ENCODE peak calls at places on chromosome 19, in four cellular contexts. One of them, this sample, is unnamed.

GRCh38 chr19:5696196-5697021 is 6.3 kb downstream of the RPL36 start:
- DNase-seq in K562: no peak
- DNase-seq in GM12878: no peak
- DNase-seq in HepG2: no peak
- DNase-seq in this sample: no peak

GRCh38 chr19:23787106-23787505 is 28.4 kb upstream of the ZNF681 start:
- DNase-seq in K562: no peak
- DNase-seq in GM12878: no peak
- DNase-seq in HepG2: no peak
- DNase-seq in this sample: no peak

GRCh38 chr19:35153701-35154534 is 617 bp upstream of the FXYD5 start:
- DNase-seq in K562: peak
- DNase-seq in GM12878: no peak
- DNase-seq in HepG2: no peak
- DNase-seq in this sample: peak

GRCh38 chr19:13574933-13575332 is 68.7 kb upstream of the CACNA1A start:
- DNase-seq in K562: peak
- DNase-seq in GM12878: no peak
- DNase-seq in HepG2: peak
- DNase-seq in this sample: peak

GRCh38 chr19:2488942-2489731 is 13.2 kb downstream of the GADD45B start:
- DNase-seq in K562: peak
- DNase-seq in GM12878: no peak
- DNase-seq in HepG2: no peak
- DNase-seq in this sample: no peak

GRCh38 chr19:875265-875879 is 15.9 kb downstream of the CFD start:
- DNase-seq in K562: no peak
- DNase-seq in GM12878: no peak
- DNase-seq in HepG2: no peak
- DNase-seq in this sample: no peak

GRCh38 chr19:35114656-35115537 is 726 bp upstream of the FXYD3 start:
- DNase-seq in K562: peak
- DNase-seq in GM12878: no peak
- DNase-seq in HepG2: peak
- DNase-seq in this sample: peak

GRCh38 chr19:19672816-19673215 is 4.2 kb downstream of the ZNF101 start:
- DNase-seq in K562: no peak
- DNase-seq in GM12878: no peak
- DNase-seq in HepG2: no peak
- DNase-seq in this sample: no peak

GRCh38 chr19:48363810-48364563 is at the start of the genes SYNGR4 and TMEM143:
- DNase-seq in K562: peak
- DNase-seq in GM12878: peak
- DNase-seq in HepG2: peak
- DNase-seq in this sample: peak

GRCh38 chr19:34481861-34482379 is 362 bp downstream of the WTIP start:
- DNase-seq in K562: no peak
- DNase-seq in GM12878: no peak
- DNase-seq in HepG2: no peak
- DNase-seq in this sample: peak

GRCh38 chr19:5138606-5139594 is 170.0 kb downstream of the KDM4B start:
- DNase-seq in K562: peak
- DNase-seq in GM12878: peak
- DNase-seq in HepG2: no peak
- DNase-seq in this sample: no peak

GRCh38 chr19:6737873-6738725 is 719 bp upstream of the GPR108 start:
- DNase-seq in K562: peak
- DNase-seq in GM12878: no peak
- DNase-seq in HepG2: peak
- DNase-seq in this sample: peak

GRCh38 chr19:10305139-10305806 is 4.3 kb downstream of the ZGLP1 start:
- DNase-seq in K562: no peak
- DNase-seq in GM12878: no peak
- DNase-seq in HepG2: no peak
- DNase-seq in this sample: no peak

GRCh38 chr19:50495020-50495531 is 15.9 kb downstream of the JOSD2 start:
- DNase-seq in K562: no peak
- DNase-seq in GM12878: no peak
- DNase-seq in HepG2: no peak
- DNase-seq in this sample: no peak

GRCh38 chr19:50494186-50495019 is 16.6 kb downstream of the JOSD2 start:
- DNase-seq in K562: no peak
- DNase-seq in GM12878: no peak
- DNase-seq in HepG2: no peak
- DNase-seq in this sample: no peak

GRCh38 chr19:50497030-50497420 is 14.0 kb downstream of the JOSD2 start:
- DNase-seq in K562: no peak
- DNase-seq in GM12878: no peak
- DNase-seq in HepG2: no peak
- DNase-seq in this sample: no peak

GRCh38 chr19:50498219-50499056 is 12.6 kb downstream of the JOSD2 start:
- DNase-seq in K562: no peak
- DNase-seq in GM12878: no peak
- DNase-seq in HepG2: no peak
- DNase-seq in this sample: no peak

GRCh38 chr19:50496189-50497029 is 14.6 kb downstream of the JOSD2 start:
- DNase-seq in K562: no peak
- DNase-seq in GM12878: no peak
- DNase-seq in HepG2: peak
- DNase-seq in this sample: no peak
- TF ChIP-seq SP1 in K562: no peak
- TF ChIP-seq SP1 in GM12878: no peak
- TF ChIP-seq SP1 in HepG2: no peak
- TF ChIP-seq SP1 in this sample: no peak

DNA sequence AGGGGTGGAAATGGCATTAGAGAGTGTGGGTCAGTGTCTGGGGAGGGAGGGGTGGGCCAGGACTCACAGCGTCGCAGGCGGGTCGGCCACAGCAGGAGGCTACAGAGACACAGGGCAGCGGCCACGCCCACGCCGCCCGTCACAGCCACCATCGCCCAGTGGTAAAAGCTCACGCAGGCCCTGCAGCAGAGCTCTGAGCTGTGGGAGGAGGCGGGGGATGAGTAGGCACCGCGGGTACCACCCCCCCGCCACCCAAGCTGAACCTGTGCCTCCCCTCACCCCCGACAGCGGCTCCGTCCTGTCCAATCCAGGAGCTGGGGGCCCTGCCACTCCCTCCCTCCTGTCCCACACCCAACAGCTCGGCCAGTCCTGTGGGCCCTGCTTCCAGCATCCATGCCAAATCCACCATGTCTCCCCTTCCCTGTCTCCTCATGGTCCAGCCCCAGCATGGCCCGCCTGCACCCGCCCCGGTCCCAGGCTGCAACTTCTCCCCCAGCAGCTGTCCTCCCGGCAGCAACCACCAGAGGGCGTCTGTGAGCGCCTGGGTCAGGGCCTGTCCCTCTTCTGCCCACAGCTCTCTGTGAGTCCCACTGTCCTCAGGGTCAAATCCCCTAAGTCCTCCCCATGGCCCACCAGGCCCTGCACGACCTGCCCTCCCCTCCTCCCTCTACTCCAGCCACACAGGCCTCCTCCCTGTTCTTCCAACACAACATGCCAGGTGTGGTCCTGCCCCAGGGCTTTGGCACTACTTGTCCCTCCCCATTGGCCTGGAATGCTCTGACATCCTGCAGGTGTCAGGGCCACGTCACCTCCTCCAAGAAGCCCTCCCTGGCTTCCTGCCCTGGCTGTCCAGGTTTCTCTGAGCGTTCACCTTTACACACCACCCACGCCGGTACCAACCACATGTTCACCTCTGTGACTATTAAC is 6.0 kb downstream of the TEKTIP1 start:
- DNase-seq in K562: peak
- DNase-seq in GM12878: no peak
- DNase-seq in HepG2: peak
- DNase-seq in this sample: peak
- TF ChIP-seq FOXM1 in K562: no peak
- TF ChIP-seq FOXM1 in GM12878: no peak
- TF ChIP-seq FOXM1 in HepG2: no peak
- TF ChIP-seq FOXM1 in this sample: no peak

DNA sequence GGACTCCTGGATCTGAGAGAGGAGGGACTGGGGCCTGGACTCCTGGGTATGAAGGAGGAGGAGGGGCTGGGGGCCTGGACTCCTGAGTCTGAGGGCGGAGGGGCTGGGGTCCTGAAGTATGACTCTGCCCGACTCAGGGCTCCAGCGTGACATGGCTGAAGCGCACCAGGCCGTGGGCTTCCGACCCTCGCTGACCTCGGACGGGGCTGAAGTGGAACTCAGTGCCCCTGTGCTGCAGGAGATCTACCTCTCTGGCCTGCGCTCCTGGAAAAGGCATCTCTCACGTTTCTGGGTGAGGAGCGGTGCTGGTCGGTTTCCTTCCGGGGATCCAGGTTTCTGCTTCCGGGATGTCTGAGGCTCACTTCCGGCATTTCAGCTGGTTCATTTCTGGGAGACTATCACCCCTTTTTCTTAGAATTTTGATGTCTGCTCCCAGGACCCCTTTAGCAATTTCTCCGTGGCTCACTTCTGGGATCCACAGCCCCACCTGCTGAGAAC is 1.2 kb downstream of the CPT1C start:
- DNase-seq in K562: no peak
- DNase-seq in GM12878: no peak
- DNase-seq in HepG2: no peak
- DNase-seq in this sample: no peak
- TF ChIP-seq SP1 in K562: no peak
- TF ChIP-seq SP1 in GM12878: no peak
- TF ChIP-seq SP1 in HepG2: no peak
- TF ChIP-seq SP1 in this sample: no peak

DNA sequence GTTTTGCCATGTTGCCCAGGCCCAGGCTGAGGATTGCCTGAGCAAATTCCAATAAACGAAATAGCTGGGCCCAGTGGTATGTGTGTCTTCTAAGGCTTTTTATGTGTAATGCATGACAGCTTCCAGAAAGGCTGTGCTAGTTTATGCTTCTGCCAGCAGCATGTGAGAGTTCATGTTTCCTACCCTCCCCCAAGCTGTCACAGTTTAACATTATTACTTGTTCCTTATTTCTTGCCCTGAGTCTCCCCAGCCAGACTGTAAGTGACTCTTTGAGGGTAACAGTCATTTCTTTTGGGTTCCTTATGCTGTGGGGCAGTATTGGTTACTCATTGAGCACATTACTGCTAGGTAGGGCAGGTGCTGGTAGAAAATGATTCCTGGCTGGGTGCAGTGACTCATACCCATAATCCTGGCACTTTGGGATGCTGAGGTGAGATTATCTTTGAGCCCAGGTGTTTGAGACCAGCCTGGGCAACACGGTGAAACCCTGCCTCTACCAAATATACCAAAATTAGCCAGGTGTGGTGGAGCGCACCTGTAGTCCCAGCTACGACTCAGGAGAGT is 13.6 kb downstream of the GPATCH1 start:
- DNase-seq in K562: no peak
- DNase-seq in GM12878: no peak
- DNase-seq in HepG2: no peak
- DNase-seq in this sample: no peak
- TF ChIP-seq FOXM1 in K562: no peak
- TF ChIP-seq FOXM1 in GM12878: no peak
- TF ChIP-seq FOXM1 in HepG2: no peak
- TF ChIP-seq FOXM1 in this sample: no peak

DNA sequence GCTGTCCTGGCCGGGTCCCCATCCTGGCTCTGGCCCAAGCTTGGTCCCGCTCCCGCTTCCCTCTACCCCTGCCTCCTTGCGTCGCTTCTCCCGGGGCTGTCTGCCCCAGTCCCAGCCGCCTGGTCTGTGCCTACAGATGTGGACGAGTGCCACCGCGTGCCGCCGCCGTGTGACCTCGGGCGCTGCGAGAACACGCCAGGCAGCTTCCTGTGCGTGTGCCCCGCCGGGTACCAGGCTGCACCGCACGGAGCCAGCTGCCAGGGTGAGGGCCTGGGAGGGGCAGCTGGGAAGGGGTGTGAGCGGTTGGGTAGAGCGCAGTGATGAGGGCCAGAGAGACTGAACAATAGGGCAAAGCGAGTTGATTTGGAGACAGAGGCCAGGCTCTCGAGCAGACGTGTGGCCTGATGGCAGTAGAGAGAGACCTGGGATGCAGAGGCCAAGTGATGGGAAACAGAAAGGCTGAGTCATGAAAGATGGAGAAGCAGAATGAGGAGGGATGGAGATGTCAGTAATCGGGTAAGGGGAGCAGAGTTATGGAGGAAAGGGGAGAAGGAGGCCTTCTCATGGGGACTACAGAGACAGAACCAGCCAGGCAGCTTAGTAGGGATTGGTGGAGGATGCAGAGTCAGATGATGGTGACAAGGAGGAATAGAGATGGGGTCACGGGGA is 9.4 kb downstream of the LTBP4 start:
- DNase-seq in K562: no peak
- DNase-seq in GM12878: no peak
- DNase-seq in HepG2: no peak
- DNase-seq in this sample: no peak
- TF ChIP-seq SP1 in K562: peak
- TF ChIP-seq SP1 in GM12878: no peak
- TF ChIP-seq SP1 in HepG2: no peak
- TF ChIP-seq SP1 in this sample: no peak